ENCODE peak calls at places on chromosomes 5 and 9, in eight cellular contexts. One of them, this sample, is unnamed.

GRCh38 chr9:129509508-129509907 is 111.4 kb downstream of the C9orf50 start:
- DNase-seq in AG10803: peak; percentile 79
- DNase-seq in NCI-H1092 treated with DMSO at 0.1 percent for 48 hours: no peak
- DNase-seq in Calu3: no peak
- DNase-seq in choroid plexus epithelial cell: peak; percentile 96
- DNase-seq in transverse colon: no peak
- DNase-seq in glutamatergic neuron: no peak
- DNase-seq in cardiac fibroblast: peak; percentile 73
- DNase-seq in this sample: no peak

GRCh38 chr5:132820162-132820754 is 7.2 kb downstream of the SOWAHA start:
- DNase-seq in AG10803: peak; percentile 88
- DNase-seq in NCI-H1092 treated with DMSO at 0.1 percent for 48 hours: peak; percentile 74
- DNase-seq in Calu3: peak; percentile 94
- DNase-seq in choroid plexus epithelial cell: peak; percentile 96
- DNase-seq in transverse colon: peak; percentile 95
- DNase-seq in glutamatergic neuron: peak; percentile 96
- DNase-seq in cardiac fibroblast: peak; percentile 94
- DNase-seq in this sample: peak; percentile 92

GRCh38 chr5:23013395-23013994 is 160.4 kb upstream of the CDH12 start:
- DNase-seq in AG10803: no peak
- DNase-seq in NCI-H1092 treated with DMSO at 0.1 percent for 48 hours: no peak
- DNase-seq in Calu3: no peak
- DNase-seq in choroid plexus epithelial cell: no peak
- DNase-seq in transverse colon: no peak
- DNase-seq in glutamatergic neuron: no peak
- DNase-seq in cardiac fibroblast: no peak
- DNase-seq in this sample: no peak

GRCh38 chr5:99775189-99775588 is 760.0 kb upstream of the FAM174A start:
- DNase-seq in AG10803: no peak
- DNase-seq in NCI-H1092 treated with DMSO at 0.1 percent for 48 hours: no peak
- DNase-seq in Calu3: no peak
- DNase-seq in choroid plexus epithelial cell: no peak
- DNase-seq in transverse colon: no peak
- DNase-seq in glutamatergic neuron: no peak
- DNase-seq in cardiac fibroblast: no peak
- DNase-seq in this sample: no peak

GRCh38 chr9:38274746-38275250 is 117.7 kb upstream of the ALDH1B1 start:
- DNase-seq in AG10803: no peak
- DNase-seq in NCI-H1092 treated with DMSO at 0.1 percent for 48 hours: no peak
- DNase-seq in Calu3: no peak
- DNase-seq in choroid plexus epithelial cell: peak; percentile 76
- DNase-seq in transverse colon: no peak
- DNase-seq in glutamatergic neuron: no peak
- DNase-seq in cardiac fibroblast: no peak
- DNase-seq in this sample: peak; percentile 7

GRCh38 chr9:137836831-137837241 is 40.7 kb upstream of the CACNA1B start:
- DNase-seq in AG10803: no peak
- DNase-seq in NCI-H1092 treated with DMSO at 0.1 percent for 48 hours: no peak
- DNase-seq in Calu3: no peak
- DNase-seq in choroid plexus epithelial cell: no peak
- DNase-seq in transverse colon: no peak
- DNase-seq in glutamatergic neuron: peak; percentile 74
- DNase-seq in cardiac fibroblast: no peak
- DNase-seq in this sample: no peak

GRCh38 chr5:169201597-169201996 is 99.3 kb downstream of the SLIT3 start:
- DNase-seq in AG10803: no peak
- DNase-seq in NCI-H1092 treated with DMSO at 0.1 percent for 48 hours: no peak
- DNase-seq in Calu3: no peak
- DNase-seq in choroid plexus epithelial cell: no peak
- DNase-seq in transverse colon: no peak
- DNase-seq in glutamatergic neuron: no peak
- DNase-seq in cardiac fibroblast: no peak
- DNase-seq in this sample: no peak

GRCh38 chr9:21095561-21095960 is 17.8 kb upstream of the IFNB1 start:
- DNase-seq in AG10803: no peak
- DNase-seq in NCI-H1092 treated with DMSO at 0.1 percent for 48 hours: no peak
- DNase-seq in Calu3: peak; percentile 18
- DNase-seq in choroid plexus epithelial cell: no peak
- DNase-seq in transverse colon: no peak
- DNase-seq in glutamatergic neuron: no peak
- DNase-seq in cardiac fibroblast: no peak
- DNase-seq in this sample: no peak

GRCh38 chr9:88011005-88011766 is 36.9 kb upstream of the CDK20 start:
- DNase-seq in AG10803: peak; percentile 23
- DNase-seq in NCI-H1092 treated with DMSO at 0.1 percent for 48 hours: no peak
- DNase-seq in Calu3: no peak
- DNase-seq in choroid plexus epithelial cell: peak; percentile 56
- DNase-seq in transverse colon: no peak
- DNase-seq in glutamatergic neuron: no peak
- DNase-seq in cardiac fibroblast: peak; percentile 49
- DNase-seq in this sample: no peak

GRCh38 chr5:141668601-141669265 is 13.3 kb downstream of the ARAP3 start:
- DNase-seq in AG10803: no peak
- DNase-seq in NCI-H1092 treated with DMSO at 0.1 percent for 48 hours: no peak
- DNase-seq in Calu3: no peak
- DNase-seq in choroid plexus epithelial cell: peak; percentile 30
- DNase-seq in transverse colon: no peak
- DNase-seq in glutamatergic neuron: no peak
- DNase-seq in cardiac fibroblast: no peak
- DNase-seq in this sample: no peak

GRCh38 chr5:143359869-143360268 is 43.6 kb downstream of the NR3C1 start:
- DNase-seq in AG10803: no peak
- DNase-seq in NCI-H1092 treated with DMSO at 0.1 percent for 48 hours: no peak
- DNase-seq in Calu3: no peak
- DNase-seq in choroid plexus epithelial cell: no peak
- DNase-seq in transverse colon: no peak
- DNase-seq in glutamatergic neuron: no peak
- DNase-seq in cardiac fibroblast: no peak
- DNase-seq in this sample: no peak

GRCh38 chr5:170393235-170393634 is 4.1 kb upstream of the KCNMB1 start:
- DNase-seq in AG10803: no peak
- DNase-seq in NCI-H1092 treated with DMSO at 0.1 percent for 48 hours: peak; percentile 2
- DNase-seq in Calu3: no peak
- DNase-seq in choroid plexus epithelial cell: no peak
- DNase-seq in transverse colon: no peak
- DNase-seq in glutamatergic neuron: no peak
- DNase-seq in cardiac fibroblast: no peak
- DNase-seq in this sample: no peak

GRCh38 chr5:112002368-112002767 is 245.4 kb upstream of the NREP start:
- DNase-seq in AG10803: no peak
- DNase-seq in NCI-H1092 treated with DMSO at 0.1 percent for 48 hours: no peak
- DNase-seq in Calu3: no peak
- DNase-seq in choroid plexus epithelial cell: no peak
- DNase-seq in transverse colon: no peak
- DNase-seq in glutamatergic neuron: no peak
- DNase-seq in cardiac fibroblast: no peak
- DNase-seq in this sample: no peak

GRCh38 chr5:151862811-151863472 is 61.7 kb downstream of the GLRA1 start:
- DNase-seq in AG10803: no peak
- DNase-seq in NCI-H1092 treated with DMSO at 0.1 percent for 48 hours: no peak
- DNase-seq in Calu3: no peak
- DNase-seq in choroid plexus epithelial cell: no peak
- DNase-seq in transverse colon: no peak
- DNase-seq in glutamatergic neuron: no peak
- DNase-seq in cardiac fibroblast: no peak
- DNase-seq in this sample: no peak

GRCh38 chr5:32420506-32420905 is 24.0 kb downstream of the ZFR start:
- DNase-seq in AG10803: peak; percentile 60
- DNase-seq in NCI-H1092 treated with DMSO at 0.1 percent for 48 hours: no peak
- DNase-seq in Calu3: no peak
- DNase-seq in choroid plexus epithelial cell: peak; percentile 58
- DNase-seq in transverse colon: no peak
- DNase-seq in glutamatergic neuron: no peak
- DNase-seq in cardiac fibroblast: peak; percentile 50
- DNase-seq in this sample: no peak

GRCh38 chr9:94922098-94922607 is 195.7 kb downstream of the AOPEP start:
- DNase-seq in AG10803: peak; percentile 100
- DNase-seq in NCI-H1092 treated with DMSO at 0.1 percent for 48 hours: no peak
- DNase-seq in Calu3: peak; percentile 53
- DNase-seq in choroid plexus epithelial cell: peak; percentile 98
- DNase-seq in transverse colon: no peak
- DNase-seq in glutamatergic neuron: no peak
- DNase-seq in cardiac fibroblast: peak; percentile 96
- DNase-seq in this sample: no peak

GRCh38 chr5:82719368-82719767 is 357.8 kb downstream of the TMEM167A start:
- DNase-seq in AG10803: no peak
- DNase-seq in NCI-H1092 treated with DMSO at 0.1 percent for 48 hours: no peak
- DNase-seq in Calu3: no peak
- DNase-seq in choroid plexus epithelial cell: peak; percentile 47
- DNase-seq in transverse colon: no peak
- DNase-seq in glutamatergic neuron: no peak
- DNase-seq in cardiac fibroblast: peak; percentile 59
- DNase-seq in this sample: no peak

GRCh38 chr9:124852829-124853531 is at the start of gene WDR38:
- DNase-seq in AG10803: peak; percentile 63
- DNase-seq in NCI-H1092 treated with DMSO at 0.1 percent for 48 hours: peak; percentile 74
- DNase-seq in Calu3: peak; percentile 70
- DNase-seq in choroid plexus epithelial cell: peak; percentile 83
- DNase-seq in transverse colon: peak; percentile 76
- DNase-seq in glutamatergic neuron: peak; percentile 78
- DNase-seq in cardiac fibroblast: peak; percentile 70
- DNase-seq in this sample: peak; percentile 88

GRCh38 chr9:127880143-127880542 is 2.7 kb upstream of the AK1 start:
- DNase-seq in AG10803: no peak
- DNase-seq in NCI-H1092 treated with DMSO at 0.1 percent for 48 hours: no peak
- DNase-seq in Calu3: no peak
- DNase-seq in choroid plexus epithelial cell: no peak
- DNase-seq in transverse colon: no peak
- DNase-seq in glutamatergic neuron: no peak
- DNase-seq in cardiac fibroblast: no peak
- DNase-seq in this sample: no peak

GRCh38 chr5:32038537-32038936 is 135.6 kb downstream of the GOLPH3 start:
- DNase-seq in AG10803: no peak
- DNase-seq in NCI-H1092 treated with DMSO at 0.1 percent for 48 hours: no peak
- DNase-seq in Calu3: no peak
- DNase-seq in choroid plexus epithelial cell: no peak
- DNase-seq in transverse colon: no peak
- DNase-seq in glutamatergic neuron: no peak
- DNase-seq in cardiac fibroblast: no peak
- DNase-seq in this sample: no peak

GRCh38 chr9:36576866-36577265 is 4.2 kb downstream of the MELK start:
- DNase-seq in AG10803: no peak
- DNase-seq in NCI-H1092 treated with DMSO at 0.1 percent for 48 hours: no peak
- DNase-seq in Calu3: no peak
- DNase-seq in choroid plexus epithelial cell: no peak
- DNase-seq in transverse colon: no peak
- DNase-seq in glutamatergic neuron: no peak
- DNase-seq in cardiac fibroblast: no peak
- DNase-seq in this sample: no peak

GRCh38 chr5:36778336-36778735 is 98.2 kb upstream of the NIPBL start:
- DNase-seq in AG10803: no peak
- DNase-seq in NCI-H1092 treated with DMSO at 0.1 percent for 48 hours: no peak
- DNase-seq in Calu3: no peak
- DNase-seq in choroid plexus epithelial cell: no peak
- DNase-seq in transverse colon: no peak
- DNase-seq in glutamatergic neuron: no peak
- DNase-seq in cardiac fibroblast: no peak
- DNase-seq in this sample: no peak

GRCh38 chr5:73213566-73213998 is 40.6 kb downstream of the TMEM174 start:
- DNase-seq in AG10803: peak; percentile 88
- DNase-seq in NCI-H1092 treated with DMSO at 0.1 percent for 48 hours: peak; percentile 62
- DNase-seq in Calu3: peak; percentile 30
- DNase-seq in choroid plexus epithelial cell: peak; percentile 93
- DNase-seq in transverse colon: no peak
- DNase-seq in glutamatergic neuron: no peak
- DNase-seq in cardiac fibroblast: peak; percentile 59
- DNase-seq in this sample: no peak

GRCh38 chr9:73176450-73176875 is 24.8 kb downstream of the ANXA1 start:
- DNase-seq in AG10803: peak; percentile 74
- DNase-seq in NCI-H1092 treated with DMSO at 0.1 percent for 48 hours: no peak
- DNase-seq in Calu3: peak; percentile 79
- DNase-seq in choroid plexus epithelial cell: no peak
- DNase-seq in transverse colon: no peak
- DNase-seq in glutamatergic neuron: no peak
- DNase-seq in cardiac fibroblast: no peak
- DNase-seq in this sample: no peak

GRCh38 chr5:42423285-42424152 is at the start of gene GHR:
- DNase-seq in AG10803: peak; percentile 89
- DNase-seq in NCI-H1092 treated with DMSO at 0.1 percent for 48 hours: peak; percentile 58
- DNase-seq in Calu3: peak; percentile 77
- DNase-seq in choroid plexus epithelial cell: peak; percentile 96
- DNase-seq in transverse colon: peak; percentile 82
- DNase-seq in glutamatergic neuron: peak; percentile 85
- DNase-seq in cardiac fibroblast: peak; percentile 93
- DNase-seq in this sample: peak; percentile 91

GRCh38 chr5:28391277-28391676 is 1352.9 kb upstream of the CDH9 start:
- DNase-seq in AG10803: no peak
- DNase-seq in NCI-H1092 treated with DMSO at 0.1 percent for 48 hours: no peak
- DNase-seq in Calu3: no peak
- DNase-seq in choroid plexus epithelial cell: no peak
- DNase-seq in transverse colon: no peak
- DNase-seq in glutamatergic neuron: no peak
- DNase-seq in cardiac fibroblast: no peak
- DNase-seq in this sample: no peak